ENCODE peak calls at places on chromosomes 11 and 22, in four cellular contexts. One of them, this sample, is unnamed.
A peak's percentile ranks its signal among the peaks of the same experiment; 100 is the strongest.

GRCh38 chr11:41392591-41392990 is 66.9 kb downstream of the LRRC4C start:
- DNase-seq in K562: no peak
- DNase-seq in HepG2: no peak
- DNase-seq in GM12878: no peak
- DNase-seq in this sample: no peak

GRCh38 chr11:72970557-72971118 is 156.4 kb downstream of the ATG16L2 start:
- DNase-seq in K562: no peak
- DNase-seq in HepG2: no peak
- DNase-seq in GM12878: no peak
- DNase-seq in this sample: no peak

GRCh38 chr11:121575250-121575962 is 122.6 kb upstream of the SORL1-AS1 start:
- DNase-seq in K562: no peak
- DNase-seq in HepG2: no peak
- DNase-seq in GM12878: peak; percentile 74
- DNase-seq in this sample: no peak

GRCh38 chr11:128696930-128697329 is 3.1 kb downstream of the FLI1 start:
- DNase-seq in K562: no peak
- DNase-seq in HepG2: no peak
- DNase-seq in GM12878: no peak
- DNase-seq in this sample: no peak

GRCh38 chr11:103792981-103793468 is 243.4 kb upstream of the DDI1 start:
- DNase-seq in K562: no peak
- DNase-seq in HepG2: no peak
- DNase-seq in GM12878: no peak
- DNase-seq in this sample: no peak

GRCh38 chr11:68598816-68599653 is 85.3 kb upstream of the GAL start:
- DNase-seq in K562: no peak
- DNase-seq in HepG2: no peak
- DNase-seq in GM12878: no peak
- DNase-seq in this sample: peak; percentile 22

GRCh38 chr11:78564037-78564888 is 10.4 kb downstream of the NARS2 start:
- DNase-seq in K562: peak; percentile 41
- DNase-seq in HepG2: peak; percentile 60
- DNase-seq in GM12878: peak; percentile 40
- DNase-seq in this sample: no peak

GRCh38 chr22:41992496-41992895 is 6.1 kb upstream of the WBP2NL start:
- DNase-seq in K562: no peak
- DNase-seq in HepG2: no peak
- DNase-seq in GM12878: no peak
- DNase-seq in this sample: no peak

GRCh38 chr11:34315006-34315793 is 42.6 kb downstream of the ABTB2 start:
- DNase-seq in K562: no peak
- DNase-seq in HepG2: no peak
- DNase-seq in GM12878: no peak
- DNase-seq in this sample: no peak

GRCh38 chr22:42347281-42347824 is 76.9 kb upstream of the TCF20 start:
- DNase-seq in K562: no peak
- DNase-seq in HepG2: no peak
- DNase-seq in GM12878: no peak
- DNase-seq in this sample: no peak

GRCh38 chr11:95697614-95698408 is 91.8 kb downstream of the FAM76B start:
- DNase-seq in K562: no peak
- DNase-seq in HepG2: no peak
- DNase-seq in GM12878: no peak
- DNase-seq in this sample: no peak

GRCh38 chr11:123429336-123429735 is 733 bp upstream of the GRAMD1B start:
- DNase-seq in K562: no peak
- DNase-seq in HepG2: no peak
- DNase-seq in GM12878: no peak
- DNase-seq in this sample: no peak

GRCh38 chr11:96869207-96869606 is 479.4 kb downstream of the JRKL start:
- DNase-seq in K562: no peak
- DNase-seq in HepG2: no peak
- DNase-seq in GM12878: no peak
- DNase-seq in this sample: no peak

GRCh38 chr11:49995559-49995958 is 13.2 kb upstream of the OR4C12 start:
- DNase-seq in K562: peak; percentile 19
- DNase-seq in HepG2: peak; percentile 73
- DNase-seq in GM12878: no peak
- DNase-seq in this sample: peak; percentile 71

GRCh38 chr11:108135845-108136599 is 14.7 kb downstream of the ACAT1 start:
- DNase-seq in K562: no peak
- DNase-seq in HepG2: no peak
- DNase-seq in GM12878: no peak
- DNase-seq in this sample: no peak

GRCh38 chr11:65643971-65644370 is 6.1 kb downstream of the SIPA1 start:
- DNase-seq in K562: peak; percentile 63
- DNase-seq in HepG2: no peak
- DNase-seq in GM12878: no peak
- DNase-seq in this sample: no peak

GRCh38 chr22:17952273-17952801 is 72.0 kb downstream of the MICAL3 start:
- DNase-seq in K562: peak; percentile 44
- DNase-seq in HepG2: no peak
- DNase-seq in GM12878: no peak
- DNase-seq in this sample: no peak

GRCh38 chr11:14065153-14065552 is 102.6 kb downstream of the SPON1 start:
- DNase-seq in K562: no peak
- DNase-seq in HepG2: no peak
- DNase-seq in GM12878: no peak
- DNase-seq in this sample: no peak

GRCh38 chr22:36465232-36466021 is 16.0 kb downstream of the TXN2 start:
- DNase-seq in K562: no peak
- DNase-seq in HepG2: peak; percentile 31
- DNase-seq in GM12878: no peak
- DNase-seq in this sample: no peak

GRCh38 chr11:34250732-34251639 is 106.8 kb downstream of the ABTB2 start:
- DNase-seq in K562: no peak
- DNase-seq in HepG2: no peak
- DNase-seq in GM12878: no peak
- DNase-seq in this sample: no peak

GRCh38 chr11:57463596-57464342 is 3.4 kb downstream of the RTN4RL2 start:
- DNase-seq in K562: no peak
- DNase-seq in HepG2: no peak
- DNase-seq in GM12878: no peak
- DNase-seq in this sample: no peak

GRCh38 chr11:118001494-118001971 is 15.3 kb downstream of the IL10RA start:
- DNase-seq in K562: no peak
- DNase-seq in HepG2: no peak
- DNase-seq in GM12878: no peak
- DNase-seq in this sample: no peak

GRCh38 chr22:41308054-41308453 is 6.7 kb downstream of the ZC3H7B start:
- DNase-seq in K562: peak; percentile 31
- DNase-seq in HepG2: no peak
- DNase-seq in GM12878: no peak
- DNase-seq in this sample: no peak

GRCh38 chr11:92057849-92058442 is 166.7 kb upstream of the FAT3 start:
- DNase-seq in K562: no peak
- DNase-seq in HepG2: no peak
- DNase-seq in GM12878: no peak
- DNase-seq in this sample: no peak

GRCh38 chr11:44464741-44465140 is 100.7 kb upstream of the CD82 start:
- DNase-seq in K562: no peak
- DNase-seq in HepG2: peak; percentile 18
- DNase-seq in GM12878: no peak
- DNase-seq in this sample: no peak

GRCh38 chr22:35152316-35152715 is 86.4 kb downstream of the ISX start:
- DNase-seq in K562: no peak
- DNase-seq in HepG2: no peak
- DNase-seq in GM12878: no peak
- DNase-seq in this sample: no peak

GRCh38 chr11:35148163-35148562 is 9.2 kb downstream of the CD44 start:
- DNase-seq in K562: no peak
- DNase-seq in HepG2: no peak
- DNase-seq in GM12878: no peak
- DNase-seq in this sample: no peak

GRCh38 chr22:50695421-50696250 is 23.0 kb downstream of the SHANK3 start:
- DNase-seq in K562: no peak
- DNase-seq in HepG2: no peak
- DNase-seq in GM12878: no peak
- DNase-seq in this sample: no peak

GRCh38 chr11:92277871-92278270 is 53.3 kb downstream of the FAT3 start:
- DNase-seq in K562: no peak
- DNase-seq in HepG2: no peak
- DNase-seq in GM12878: no peak
- DNase-seq in this sample: no peak

GRCh38 chr11:15711311-15711710 is 596.6 kb downstream of the INSC start:
- DNase-seq in K562: no peak
- DNase-seq in HepG2: no peak
- DNase-seq in GM12878: no peak
- DNase-seq in this sample: peak; percentile 49

GRCh38 chr22:30470655-30471054 is 1.2 kb downstream of the SEC14L3 start:
- DNase-seq in K562: no peak
- DNase-seq in HepG2: no peak
- DNase-seq in GM12878: no peak
- DNase-seq in this sample: no peak

GRCh38 chr11:128282053-128282452 is 305.3 kb downstream of the ETS1 start:
- DNase-seq in K562: no peak
- DNase-seq in HepG2: no peak
- DNase-seq in GM12878: no peak
- DNase-seq in this sample: no peak

GRCh38 chr11:1541474-1542204 is 30.4 kb downstream of the DUSP8 start:
- DNase-seq in K562: no peak
- DNase-seq in HepG2: peak; percentile 45
- DNase-seq in GM12878: no peak
- DNase-seq in this sample: no peak

GRCh38 chr11:1544536-1544935 is 27.5 kb downstream of the DUSP8 start:
- DNase-seq in K562: no peak
- DNase-seq in HepG2: no peak
- DNase-seq in GM12878: no peak
- DNase-seq in this sample: no peak

GRCh38 chr11:1540074-1540473 is 32.0 kb downstream of the DUSP8 start:
- DNase-seq in K562: peak; percentile 50
- DNase-seq in HepG2: no peak
- DNase-seq in GM12878: no peak
- DNase-seq in this sample: no peak

GRCh38 chr11:1543606-1544263 is 28.3 kb downstream of the DUSP8 start:
- DNase-seq in K562: no peak
- DNase-seq in HepG2: no peak
- DNase-seq in GM12878: no peak
- DNase-seq in this sample: no peak

GRCh38 chr11:1542267-1542666 is 29.8 kb downstream of the DUSP8 start:
- DNase-seq in K562: no peak
- DNase-seq in HepG2: no peak
- DNase-seq in GM12878: no peak
- DNase-seq in this sample: no peak
- TF ChIP-seq CBX5 in K562: no peak
- TF ChIP-seq CBX5 in HepG2: no peak
- TF ChIP-seq CBX5 in GM12878: no peak
- TF ChIP-seq CBX5 in this sample: no peak

GRCh38 chr11:12846766-12847615 is 162.1 kb upstream of the RASSF10 start:
- DNase-seq in K562: no peak
- DNase-seq in HepG2: no peak
- DNase-seq in GM12878: no peak
- DNase-seq in this sample: no peak
- H3K79me2 ChIP-seq in K562: peaks cover 47% of the 10 kb centered on the region
- H3K79me2 ChIP-seq in HepG2: peaks cover 36% of the 10 kb centered on the region
- H3K79me2 ChIP-seq in GM12878: no peaks in the 10 kb centered on the region
- H3K79me2 ChIP-seq in this sample: peaks cover 79% of the 10 kb centered on the region

GRCh38 chr22:46233231-46233630 is 16.9 kb downstream of the CDPF1 start:
- DNase-seq in K562: no peak
- DNase-seq in HepG2: no peak
- DNase-seq in GM12878: no peak
- DNase-seq in this sample: no peak
- TF ChIP-seq CBX5 in K562: no peak
- TF ChIP-seq CBX5 in HepG2: no peak
- TF ChIP-seq CBX5 in GM12878: no peak
- TF ChIP-seq CBX5 in this sample: no peak

DNA sequence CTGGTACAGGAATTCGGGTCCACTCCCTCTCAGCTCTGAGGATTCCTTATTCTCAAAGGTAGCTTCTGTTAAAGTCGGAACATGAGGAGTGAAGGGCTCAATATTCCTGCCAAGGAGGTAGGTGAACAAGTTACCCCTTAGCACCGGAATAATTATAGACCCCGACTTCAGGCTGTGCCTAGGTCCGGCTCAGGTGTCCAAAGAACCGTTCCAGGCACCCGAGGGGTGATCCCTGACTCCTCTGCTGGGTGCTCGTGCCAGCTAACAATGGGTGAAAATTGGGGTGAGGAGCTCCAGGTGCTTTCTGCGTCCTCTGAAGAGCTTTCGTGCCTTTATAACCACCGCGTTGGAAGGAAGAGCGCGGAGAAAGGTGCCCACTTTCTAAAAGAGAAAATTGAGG is 445 bp downstream of the CYB561A3 start:
- DNase-seq in K562: no peak
- DNase-seq in HepG2: no peak
- DNase-seq in GM12878: no peak
- DNase-seq in this sample: no peak
- H3K79me2 ChIP-seq in K562: peaks cover 64% of the 10 kb centered on the region
- H3K79me2 ChIP-seq in HepG2: peaks cover 17% of the 10 kb centered on the region
- H3K79me2 ChIP-seq in GM12878: peaks cover 56% of the 10 kb centered on the region
- H3K79me2 ChIP-seq in this sample: peaks cover 3% of the 10 kb centered on the region

GRCh38 chr22:38705235-38706100 is at the start of gene GTPBP1:
- DNase-seq in K562: peak; percentile 96
- DNase-seq in HepG2: peak; percentile 100
- DNase-seq in GM12878: peak; percentile 100
- DNase-seq in this sample: peak; percentile 91

GRCh38 chr22:38707346-38707745 is 1.6 kb downstream of the GTPBP1 start:
- DNase-seq in K562: peak; percentile 39
- DNase-seq in HepG2: peak; percentile 80
- DNase-seq in GM12878: no peak
- DNase-seq in this sample: no peak

GRCh38 chr22:38706101-38706884 is 549 bp downstream of the GTPBP1 start:
- DNase-seq in K562: no peak
- DNase-seq in HepG2: no peak
- DNase-seq in GM12878: no peak
- DNase-seq in this sample: no peak

GRCh38 chr22:38706885-38707180 is 1.1 kb downstream of the GTPBP1 start:
- DNase-seq in K562: no peak
- DNase-seq in HepG2: no peak
- DNase-seq in GM12878: no peak
- DNase-seq in this sample: no peak

GRCh38 chr22:38704568-38705234 is 1.0 kb upstream of the GTPBP1 start:
- DNase-seq in K562: no peak
- DNase-seq in HepG2: peak; percentile 44
- DNase-seq in GM12878: no peak
- DNase-seq in this sample: no peak
- TF ChIP-seq CBX5 in K562: no peak
- TF ChIP-seq CBX5 in HepG2: peak; percentile 10
- TF ChIP-seq CBX5 in GM12878: no peak
- TF ChIP-seq CBX5 in this sample: no peak

DNA sequence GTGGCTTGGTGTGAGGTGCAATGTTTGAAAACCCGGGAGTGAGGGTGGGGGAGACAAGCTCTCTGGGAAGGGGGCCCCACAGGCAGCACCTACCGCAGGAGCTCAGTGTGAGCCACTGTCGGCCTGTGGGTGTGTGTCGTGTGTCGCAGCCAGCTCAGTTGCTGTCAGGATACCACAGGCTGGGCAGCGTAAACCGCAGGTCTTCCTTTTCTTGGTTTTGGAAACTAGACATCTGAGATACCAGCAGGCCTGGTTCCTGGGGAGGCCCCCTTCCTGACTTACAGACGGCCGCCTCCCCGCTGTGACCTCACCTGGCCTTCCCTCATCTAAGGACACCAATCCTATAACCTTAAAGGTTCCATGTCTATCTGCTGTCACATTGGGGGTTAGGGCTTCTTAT is 19.4 kb downstream of the IRF7 start:
- DNase-seq in K562: no peak
- DNase-seq in HepG2: no peak
- DNase-seq in GM12878: no peak
- DNase-seq in this sample: no peak
- H3K79me2 ChIP-seq in K562: no peaks in the 10 kb centered on the region
- H3K79me2 ChIP-seq in HepG2: peaks cover 5% of the 10 kb centered on the region
- H3K79me2 ChIP-seq in GM12878: no peaks in the 10 kb centered on the region
- H3K79me2 ChIP-seq in this sample: no peaks in the 10 kb centered on the region